ENCODE peak calls at places on chromosome 22, in eight cellular contexts. R is NAMALWA, T is nucleus accumbens, C is NCI-H187 treated with DMSO at 0.1 percent for 48 hours, B is NCI-H460, X is AG04449, D is sigmoid colon, M is posterior cingulate gyrus. Y is an unnamed sample.
A peak's percentile ranks its signal among the peaks of the same experiment; 100 is the strongest.

GRCh38 chr22:46613606-46613997 is 6.6 kb upstream of the GRAMD4 start:
- DNase-seq in C (no peak), B (no peak), X (no peak), R (peak; percentile 49), M (no peak), D (no peak), T (no peak), Y (no peak)

GRCh38 chr22:17422736-17423343 is 53.6 kb downstream of the CECR2 start:
- DNase-seq in T (no peak), R (no peak), B (no peak), X (no peak), C (no peak), M (no peak), D (no peak), Y (peak; percentile 74)

GRCh38 chr22:20740222-20740951 is 33.5 kb upstream of the SERPIND1 start:
- DNase-seq in C (no peak), D (no peak), B (no peak), T (no peak), X (no peak), M (no peak), R (no peak), Y (no peak)

GRCh38 chr22:39109361-39109760 is 12.3 kb downstream of the APOBEC3H start:
- DNase-seq in R (no peak), B (no peak), X (no peak), M (no peak), C (no peak), T (no peak), D (no peak), Y (no peak)

GRCh38 chr22:49291781-49292180 is 535.9 kb downstream of the BRD1 start:
- DNase-seq in T (no peak), B (no peak), X (no peak), R (no peak), M (no peak), C (no peak), D (no peak), Y (no peak)

GRCh38 chr22:11066458-11067285 is 4461.3 kb upstream of the OR11H1 start:
- DNase-seq in C (no peak), M (no peak), T (no peak), R (no peak), X (no peak), D (peak; percentile 78), B (no peak), Y (no peak)

GRCh38 chr22:39281126-39281525 is 36.3 kb upstream of the PDGFB start:
- DNase-seq in C (no peak), T (no peak), X (no peak), M (no peak), R (no peak), D (no peak), B (no peak), Y (no peak)

GRCh38 chr22:44608606-44609226 is 93.3 kb upstream of the PRR5 start:
- DNase-seq in B (no peak), R (no peak), T (no peak), M (no peak), C (no peak), D (no peak), X (no peak), Y (no peak)

GRCh38 chr22:48105254-48105653 is 1342.8 kb downstream of the TBC1D22A start:
- DNase-seq in R (no peak), T (no peak), X (no peak), D (no peak), B (no peak), M (no peak), C (no peak), Y (peak; percentile 87)

GRCh38 chr22:25060522-25061071 is 108.1 kb downstream of the KIAA1671 start:
- DNase-seq in T (no peak), C (no peak), M (no peak), B (no peak), D (no peak), X (no peak), R (no peak), Y (peak; percentile 15)

GRCh38 chr22:44354288-44354687 is 41.5 kb upstream of the SHISAL1 start:
- DNase-seq in T (no peak), D (peak; percentile 47), X (no peak), M (no peak), R (no peak), B (no peak), C (no peak), Y (no peak)

GRCh38 chr22:36562261-36562835 is 33.4 kb upstream of the EIF3D start:
- DNase-seq in R (no peak), D (no peak), M (no peak), X (no peak), C (no peak), B (peak; percentile 45), T (no peak), Y (no peak)

GRCh38 chr22:46777609-46777970 is 15.1 kb downstream of the TBC1D22A start:
- DNase-seq in B (no peak), R (peak; percentile 60), D (no peak), C (no peak), X (no peak), M (no peak), T (peak; percentile 27), Y (no peak)